ENCODE peak calls at places on chromosomes 4 and X, in four cellular contexts. One of them, this sample, is unnamed.

GRCh38 chr4:89307446-89308160 is at the start of gene GPRIN3:
- DNase-seq in cardiac muscle cell: peak
- DNase-seq in thyroid gland: peak
- DNase-seq in tibial nerve: peak
- DNase-seq in this sample: peak

GRCh38 chr4:2587215-2587823 is 50.9 kb downstream of the FAM193A start:
- DNase-seq in cardiac muscle cell: no peak
- DNase-seq in thyroid gland: no peak
- DNase-seq in tibial nerve: no peak
- DNase-seq in this sample: no peak

GRCh38 chr4:30968926-30969325 is 248.8 kb downstream of the PCDH7 start:
- DNase-seq in cardiac muscle cell: no peak
- DNase-seq in thyroid gland: no peak
- DNase-seq in tibial nerve: no peak
- DNase-seq in this sample: no peak

GRCh38 chr4:15963568-15963967 is 593 bp upstream of the FGFBP2 start:
- DNase-seq in cardiac muscle cell: no peak
- DNase-seq in thyroid gland: no peak
- DNase-seq in tibial nerve: no peak
- DNase-seq in this sample: no peak

GRCh38 chr4:88005086-88005485 is 2.3 kb upstream of the PKD2 start:
- DNase-seq in cardiac muscle cell: peak
- DNase-seq in thyroid gland: no peak
- DNase-seq in tibial nerve: no peak
- DNase-seq in this sample: no peak

GRCh38 chr4:103934178-103934789 is 214.5 kb upstream of the TACR3 start:
- DNase-seq in cardiac muscle cell: peak
- DNase-seq in thyroid gland: no peak
- DNase-seq in tibial nerve: no peak
- DNase-seq in this sample: no peak

GRCh38 chr4:123256006-123256405 is 140.6 kb upstream of the SPRY1 start:
- DNase-seq in cardiac muscle cell: no peak
- DNase-seq in thyroid gland: no peak
- DNase-seq in tibial nerve: no peak
- DNase-seq in this sample: no peak

GRCh38 chr4:122744229-122744628 is 11.7 kb downstream of the BBS12 start:
- DNase-seq in cardiac muscle cell: peak
- DNase-seq in thyroid gland: no peak
- DNase-seq in tibial nerve: no peak
- DNase-seq in this sample: no peak

GRCh38 chr4:61248705-61249104 is 48.6 kb downstream of the ADGRL3 start:
- DNase-seq in cardiac muscle cell: no peak
- DNase-seq in thyroid gland: no peak
- DNase-seq in tibial nerve: no peak
- DNase-seq in this sample: no peak

GRCh38 chrX:17039826-17040225 is 93.4 kb downstream of the REPS2 start:
- DNase-seq in cardiac muscle cell: peak
- DNase-seq in thyroid gland: no peak
- DNase-seq in tibial nerve: no peak
- DNase-seq in this sample: no peak

GRCh38 chr4:75708218-75708691 is 16.1 kb upstream of the USO1 start:
- DNase-seq in cardiac muscle cell: no peak
- DNase-seq in thyroid gland: no peak
- DNase-seq in tibial nerve: no peak
- DNase-seq in this sample: peak

GRCh38 chr4:107618656-107619055 is 101.4 kb downstream of the PAPSS1 start:
- DNase-seq in cardiac muscle cell: no peak
- DNase-seq in thyroid gland: no peak
- DNase-seq in tibial nerve: no peak
- DNase-seq in this sample: no peak

GRCh38 chrX:18983711-18984380 is at the start of gene PHKA2:
- DNase-seq in cardiac muscle cell: no peak
- DNase-seq in thyroid gland: peak
- DNase-seq in tibial nerve: peak
- DNase-seq in this sample: no peak

GRCh38 chr4:39614487-39615162 is 24.0 kb downstream of the SMIM14 start:
- DNase-seq in cardiac muscle cell: peak
- DNase-seq in thyroid gland: no peak
- DNase-seq in tibial nerve: no peak
- DNase-seq in this sample: no peak

GRCh38 chrX:77493677-77494553 is 46.7 kb downstream of the FGF16 start:
- DNase-seq in cardiac muscle cell: peak
- DNase-seq in thyroid gland: no peak
- DNase-seq in tibial nerve: no peak
- DNase-seq in this sample: no peak

GRCh38 chrX:39891781-39892180 is 206.0 kb downstream of the BCOR start:
- DNase-seq in cardiac muscle cell: no peak
- DNase-seq in thyroid gland: no peak
- DNase-seq in tibial nerve: no peak
- DNase-seq in this sample: no peak

GRCh38 chr4:48558026-48558425 is 68.0 kb downstream of the ZAR1 start:
- DNase-seq in cardiac muscle cell: no peak
- DNase-seq in thyroid gland: no peak
- DNase-seq in tibial nerve: no peak
- DNase-seq in this sample: no peak

GRCh38 chr4:26896636-26897035 is 36.0 kb downstream of the STIM2 start:
- DNase-seq in cardiac muscle cell: peak
- DNase-seq in thyroid gland: no peak
- DNase-seq in tibial nerve: no peak
- DNase-seq in this sample: no peak

GRCh38 chr4:10421344-10422055 is 35.7 kb downstream of the ZNF518B start:
- DNase-seq in cardiac muscle cell: no peak
- DNase-seq in thyroid gland: no peak
- DNase-seq in tibial nerve: no peak
- DNase-seq in this sample: no peak

GRCh38 chr4:4560136-4560535 is 18.3 kb upstream of the STX18 start:
- DNase-seq in cardiac muscle cell: no peak
- DNase-seq in thyroid gland: no peak
- DNase-seq in tibial nerve: no peak
- DNase-seq in this sample: no peak

GRCh38 chr4:57064811-57065711 is 45.1 kb downstream of the IGFBP7 start:
- DNase-seq in cardiac muscle cell: peak
- DNase-seq in thyroid gland: peak
- DNase-seq in tibial nerve: peak
- DNase-seq in this sample: no peak

GRCh38 chrX:69317721-69318120 is 152.5 kb upstream of the PJA1 start:
- DNase-seq in cardiac muscle cell: no peak
- DNase-seq in thyroid gland: no peak
- DNase-seq in tibial nerve: no peak
- DNase-seq in this sample: no peak

GRCh38 chr4:55181606-55182005 is 56.2 kb upstream of the KDR start:
- DNase-seq in cardiac muscle cell: peak
- DNase-seq in thyroid gland: no peak
- DNase-seq in tibial nerve: no peak
- DNase-seq in this sample: no peak

GRCh38 chr4:139208404-139208945 is 31.5 kb upstream of the ELF2 start:
- DNase-seq in cardiac muscle cell: peak
- DNase-seq in thyroid gland: no peak
- DNase-seq in tibial nerve: no peak
- DNase-seq in this sample: no peak

GRCh38 chrX:35890699-35891098 is 28.8 kb upstream of the CFAP47 start:
- DNase-seq in cardiac muscle cell: peak
- DNase-seq in thyroid gland: peak
- DNase-seq in tibial nerve: no peak
- DNase-seq in this sample: no peak

GRCh38 chrX:54481751-54482150 is 14.3 kb downstream of the FGD1 start:
- DNase-seq in cardiac muscle cell: no peak
- DNase-seq in thyroid gland: no peak
- DNase-seq in tibial nerve: no peak
- DNase-seq in this sample: no peak
- TF ChIP-seq CTCF in cardiac muscle cell: peak
- TF ChIP-seq CTCF in thyroid gland: no peak
- TF ChIP-seq CTCF in tibial nerve: no peak
- TF ChIP-seq CTCF in this sample: no peak

GRCh38 chr4:146975535-146975934 is 29.9 kb upstream of the TTC29 start:
- DNase-seq in cardiac muscle cell: no peak
- DNase-seq in thyroid gland: no peak
- DNase-seq in tibial nerve: no peak
- DNase-seq in this sample: no peak
- H3K27ac ChIP-seq in cardiac muscle cell: no peak
- H3K27ac ChIP-seq in thyroid gland: no peak
- H3K27ac ChIP-seq in tibial nerve: no peak
- H3K27ac ChIP-seq in this sample: no peak

GRCh38 chr4:101790521-101791188 is at the start of gene BANK1:
- DNase-seq in cardiac muscle cell: peak
- DNase-seq in thyroid gland: peak
- DNase-seq in tibial nerve: no peak
- DNase-seq in this sample: no peak
- TF ChIP-seq CTCF in cardiac muscle cell: peak
- TF ChIP-seq CTCF in thyroid gland: no peak
- TF ChIP-seq CTCF in tibial nerve: no peak
- TF ChIP-seq CTCF in this sample: no peak

DNA sequence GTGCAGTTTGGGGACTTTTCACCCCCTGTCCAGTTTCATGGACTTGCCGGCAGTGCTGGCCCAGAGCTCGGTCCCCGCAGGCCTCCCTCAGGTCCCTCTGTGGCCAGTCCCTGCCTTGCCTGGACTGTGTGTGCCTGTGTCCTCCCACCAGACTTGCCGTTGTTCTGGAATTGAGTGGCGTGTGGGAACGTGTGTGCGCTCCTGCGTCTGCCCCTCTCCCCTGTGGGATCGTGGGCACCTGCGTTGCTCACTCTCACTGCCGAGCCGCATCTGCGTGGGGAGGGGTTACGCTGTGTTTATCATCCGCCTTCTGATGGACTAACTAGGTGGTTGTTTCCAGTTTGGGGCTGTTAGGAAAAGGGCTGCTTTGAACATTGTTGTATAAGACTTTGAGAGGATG is 21.2 kb downstream of the PCGF3 start:
- DNase-seq in cardiac muscle cell: no peak
- DNase-seq in thyroid gland: no peak
- DNase-seq in tibial nerve: no peak
- DNase-seq in this sample: no peak
- H3K27ac ChIP-seq in cardiac muscle cell: peak
- H3K27ac ChIP-seq in thyroid gland: no peak
- H3K27ac ChIP-seq in tibial nerve: no peak
- H3K27ac ChIP-seq in this sample: no peak

This sample was measured in CD4-positive, alpha-beta T cell.